ENCODE peak calls at places on chromosomes 3 and 15, in nine cellular contexts. One of them, this sample, is unnamed.
A peak's percentile ranks its signal among the peaks of the same experiment; 100 is the strongest.

GRCh38 chr15:43776718-43777292 is at the start of gene ELL3:
- DNase-seq in NCI-H1436: peak; percentile 76
- DNase-seq in fibroblast of lung: peak; percentile 68
- DNase-seq in HFFc6: peak; percentile 45
- DNase-seq in EL: peak; percentile 84
- DNase-seq in cardiac fibroblast: peak; percentile 68
- DNase-seq in stimulated activated CD4-positive, alpha-beta T cell treated with anti-CD3 and anti-CD28 coated beads, Interleukin-12 subunit alpha, Interleukin-12 subunit beta, amount 100 ng/mL, for 4 hours: peak; percentile 71
- DNase-seq in Caki2: no peak
- DNase-seq in SK-MEL-5: peak; percentile 78
- DNase-seq in this sample: peak; percentile 88

GRCh38 chr3:190121061-190121765 is 516 bp upstream of the P3H2 start:
- DNase-seq in SK-MEL-5: no peak
- DNase-seq in HFFc6: no peak
- DNase-seq in Caki2: no peak
- DNase-seq in stimulated activated CD4-positive, alpha-beta T cell treated with anti-CD3 and anti-CD28 coated beads, Interleukin-12 subunit alpha, Interleukin-12 subunit beta, amount 100 ng/mL, for 4 hours: no peak
- DNase-seq in cardiac fibroblast: no peak
- DNase-seq in fibroblast of lung: no peak
- DNase-seq in EL: no peak
- DNase-seq in NCI-H1436: no peak
- DNase-seq in this sample: no peak

GRCh38 chr15:89444855-89445254 is 51.5 kb downstream of the RHCG start:
- DNase-seq in cardiac fibroblast: no peak
- DNase-seq in HFFc6: no peak
- DNase-seq in fibroblast of lung: no peak
- DNase-seq in stimulated activated CD4-positive, alpha-beta T cell treated with anti-CD3 and anti-CD28 coated beads, Interleukin-12 subunit alpha, Interleukin-12 subunit beta, amount 100 ng/mL, for 4 hours: no peak
- DNase-seq in SK-MEL-5: no peak
- DNase-seq in EL: no peak
- DNase-seq in NCI-H1436: peak; percentile 25
- DNase-seq in Caki2: no peak
- DNase-seq in this sample: peak; percentile 87

GRCh38 chr3:113219605-113220300 is 8.4 kb downstream of the BOC start:
- DNase-seq in EL: no peak
- DNase-seq in HFFc6: no peak
- DNase-seq in Caki2: no peak
- DNase-seq in cardiac fibroblast: no peak
- DNase-seq in SK-MEL-5: no peak
- DNase-seq in fibroblast of lung: no peak
- DNase-seq in NCI-H1436: no peak
- DNase-seq in stimulated activated CD4-positive, alpha-beta T cell treated with anti-CD3 and anti-CD28 coated beads, Interleukin-12 subunit alpha, Interleukin-12 subunit beta, amount 100 ng/mL, for 4 hours: no peak
- DNase-seq in this sample: no peak

GRCh38 chr3:52509753-52510328 is 14.7 kb downstream of the STAB1 start:
- DNase-seq in SK-MEL-5: no peak
- DNase-seq in stimulated activated CD4-positive, alpha-beta T cell treated with anti-CD3 and anti-CD28 coated beads, Interleukin-12 subunit alpha, Interleukin-12 subunit beta, amount 100 ng/mL, for 4 hours: no peak
- DNase-seq in fibroblast of lung: no peak
- DNase-seq in HFFc6: no peak
- DNase-seq in Caki2: no peak
- DNase-seq in cardiac fibroblast: no peak
- DNase-seq in EL: no peak
- DNase-seq in NCI-H1436: no peak
- DNase-seq in this sample: peak; percentile 73

GRCh38 chr3:38579551-38580449 is 69.7 kb downstream of the SCN5A start:
- DNase-seq in fibroblast of lung: peak; percentile 14
- DNase-seq in NCI-H1436: no peak
- DNase-seq in SK-MEL-5: no peak
- DNase-seq in stimulated activated CD4-positive, alpha-beta T cell treated with anti-CD3 and anti-CD28 coated beads, Interleukin-12 subunit alpha, Interleukin-12 subunit beta, amount 100 ng/mL, for 4 hours: no peak
- DNase-seq in Caki2: no peak
- DNase-seq in HFFc6: no peak
- DNase-seq in cardiac fibroblast: no peak
- DNase-seq in EL: peak; percentile 13
- DNase-seq in this sample: peak; percentile 8

GRCh38 chr3:53255775-53256703 is at the start of gene TKT:
- DNase-seq in stimulated activated CD4-positive, alpha-beta T cell treated with anti-CD3 and anti-CD28 coated beads, Interleukin-12 subunit alpha, Interleukin-12 subunit beta, amount 100 ng/mL, for 4 hours: peak; percentile 83
- DNase-seq in HFFc6: peak; percentile 83
- DNase-seq in cardiac fibroblast: peak; percentile 91
- DNase-seq in SK-MEL-5: peak; percentile 81
- DNase-seq in NCI-H1436: peak; percentile 53
- DNase-seq in Caki2: peak; percentile 76
- DNase-seq in EL: peak; percentile 85
- DNase-seq in fibroblast of lung: peak; percentile 86
- DNase-seq in this sample: peak; percentile 100

GRCh38 chr15:66707310-66708160 is 5.5 kb downstream of the SMAD6 start:
- DNase-seq in stimulated activated CD4-positive, alpha-beta T cell treated with anti-CD3 and anti-CD28 coated beads, Interleukin-12 subunit alpha, Interleukin-12 subunit beta, amount 100 ng/mL, for 4 hours: no peak
- DNase-seq in SK-MEL-5: peak; percentile 41
- DNase-seq in NCI-H1436: peak; percentile 52
- DNase-seq in EL: peak; percentile 42
- DNase-seq in cardiac fibroblast: peak; percentile 79
- DNase-seq in Caki2: peak; percentile 58
- DNase-seq in HFFc6: peak; percentile 25
- DNase-seq in fibroblast of lung: peak; percentile 65
- DNase-seq in this sample: peak; percentile 93

GRCh38 chr15:66565731-66566130 is at the start of gene LCTL:
- DNase-seq in fibroblast of lung: peak; percentile 83
- DNase-seq in EL: peak; percentile 63
- DNase-seq in cardiac fibroblast: peak; percentile 58
- DNase-seq in stimulated activated CD4-positive, alpha-beta T cell treated with anti-CD3 and anti-CD28 coated beads, Interleukin-12 subunit alpha, Interleukin-12 subunit beta, amount 100 ng/mL, for 4 hours: no peak
- DNase-seq in NCI-H1436: no peak
- DNase-seq in Caki2: no peak
- DNase-seq in HFFc6: peak; percentile 13
- DNase-seq in SK-MEL-5: peak; percentile 71
- DNase-seq in this sample: peak; percentile 88

GRCh38 chr3:154275965-154276364 is 48.3 kb downstream of the DHX36 start:
- DNase-seq in HFFc6: no peak
- DNase-seq in cardiac fibroblast: no peak
- DNase-seq in EL: no peak
- DNase-seq in stimulated activated CD4-positive, alpha-beta T cell treated with anti-CD3 and anti-CD28 coated beads, Interleukin-12 subunit alpha, Interleukin-12 subunit beta, amount 100 ng/mL, for 4 hours: no peak
- DNase-seq in NCI-H1436: no peak
- DNase-seq in Caki2: no peak
- DNase-seq in SK-MEL-5: no peak
- DNase-seq in fibroblast of lung: no peak
- DNase-seq in this sample: no peak

GRCh38 chr3:85781806-85782205 is 823.0 kb downstream of the CADM2 start:
- DNase-seq in HFFc6: no peak
- DNase-seq in cardiac fibroblast: no peak
- DNase-seq in Caki2: no peak
- DNase-seq in stimulated activated CD4-positive, alpha-beta T cell treated with anti-CD3 and anti-CD28 coated beads, Interleukin-12 subunit alpha, Interleukin-12 subunit beta, amount 100 ng/mL, for 4 hours: no peak
- DNase-seq in fibroblast of lung: peak; percentile 33
- DNase-seq in NCI-H1436: peak; percentile 63
- DNase-seq in SK-MEL-5: no peak
- DNase-seq in EL: no peak
- DNase-seq in this sample: no peak

This sample was measured in H7.